ENCODE peak calls at places on chromosomes 1 and 21, in seven cellular contexts. N is HepG2, H is H1, I is K562, C is HCT116, A is SK-N-SH, Z is GM12878. K is an unnamed sample.

GRCh38 chr1:113780363-113781146 is 21.3 kb upstream of the PHTF1 start:
- DNase-seq in I (peak), Z (no peak), H (no peak), A (no peak), C (no peak), N (no peak), K (no peak)

GRCh38 chr1:192115000-192115399 is 43.3 kb upstream of the RGS18 start:
- DNase-seq in C (no peak), N (no peak), Z (no peak), H (no peak), I (no peak), A (no peak), K (no peak)

GRCh38 chr1:162157469-162157868 is 88.0 kb downstream of the NOS1AP start:
- DNase-seq in Z (no peak), H (no peak), C (no peak), I (no peak), A (no peak), N (no peak), K (no peak)

GRCh38 chr21:21163904-21164303 is 165.7 kb downstream of the NCAM2 start:
- DNase-seq in H (peak), Z (no peak), A (peak), I (peak), C (peak), N (peak), K (peak)

GRCh38 chr1:195237161-195237889 is 1370.9 kb downstream of the KCNT2 start:
- DNase-seq in A (no peak), C (no peak), I (no peak), Z (no peak), N (no peak), H (no peak), K (no peak)

GRCh38 chr1:14733053-14733778 is 134.7 kb downstream of the KAZN start:
- DNase-seq in A (no peak), N (peak), I (no peak), H (peak), C (no peak), Z (peak), K (no peak)

GRCh38 chr1:8746554-8746953 is 70.9 kb downstream of the RERE start:
- DNase-seq in H (no peak), Z (no peak), A (no peak), N (no peak), C (no peak), I (no peak), K (no peak)

GRCh38 chr1:153364181-153364580 is 6.5 kb downstream of the S100A9 start:
- DNase-seq in Z (no peak), C (no peak), N (no peak), A (no peak), H (no peak), I (no peak), K (no peak)

GRCh38 chr1:228279722-228280105 is 71.9 kb downstream of the OBSCN start:
- DNase-seq in Z (no peak), I (no peak), A (no peak), N (no peak), C (no peak), H (no peak), K (no peak)

GRCh38 chr1:223364685-223365382 is 858 bp upstream of the SUSD4 start:
- DNase-seq in Z (no peak), I (peak), A (no peak), C (no peak), N (no peak), H (peak), K (no peak)

GRCh38 chr1:78718566-78718965 is 68.9 kb downstream of the IFI44 start:
- DNase-seq in A (no peak), Z (no peak), I (no peak), N (no peak), H (no peak), C (no peak), K (no peak)

GRCh38 chr1:198529414-198529813 is 11.1 kb downstream of the ATP6V1G3 start:
- DNase-seq in A (peak), C (no peak), I (no peak), H (no peak), Z (no peak), N (no peak), K (no peak)

GRCh38 chr1:11207898-11208611 is 18.9 kb downstream of the ANGPTL7 start:
- DNase-seq in H (no peak), Z (no peak), A (no peak), C (no peak), I (no peak), N (no peak), K (no peak)

GRCh38 chr1:2609271-2610035 is 22.9 kb downstream of the PRXL2B start:
- DNase-seq in N (no peak), C (no peak), I (no peak), H (peak), A (peak), Z (no peak), K (no peak)

GRCh38 chr1:222081859-222082258 is 340.0 kb upstream of the DUSP10 start:
- DNase-seq in C (no peak), I (no peak), H (no peak), N (no peak), A (no peak), Z (no peak), K (no peak)

GRCh38 chr1:116795482-116795829 is 41.2 kb downstream of the CD2 start:
- DNase-seq in H (no peak), A (no peak), N (no peak), C (no peak), I (no peak), Z (no peak), K (no peak)

GRCh38 chr21:32578107-32578691 is 7.1 kb downstream of the TCP10L start:
- DNase-seq in I (peak), N (no peak), Z (no peak), C (peak), H (peak), A (peak), K (no peak)

GRCh38 chr1:233732206-233732605 is 118.3 kb downstream of the KCNK1 start:
- DNase-seq in A (no peak), I (no peak), H (no peak), Z (no peak), N (no peak), C (no peak), K (no peak)

GRCh38 chr21:39137248-39138186 is 45.7 kb downstream of the PSMG1 start:
- DNase-seq in N (peak), C (no peak), Z (no peak), I (peak), A (peak), H (peak), K (no peak)

GRCh38 chr1:213676741-213677140 is 311.0 kb upstream of the PROX1 start:
- DNase-seq in Z (no peak), N (no peak), I (no peak), C (no peak), H (no peak), A (no peak), K (no peak)

GRCh38 chr21:45019076-45019886 is 55.1 kb upstream of the ADARB1 start:
- DNase-seq in N (no peak), I (no peak), H (no peak), C (no peak), A (peak), Z (no peak), K (no peak)

GRCh38 chr1:222105393-222105737 is 363.5 kb upstream of the DUSP10 start:
- DNase-seq in H (no peak), Z (no peak), I (no peak), A (no peak), N (peak), C (peak), K (no peak)

GRCh38 chr1:109502368-109502851 is 7.1 kb downstream of the AMIGO1 start:
- DNase-seq in I (peak), C (no peak), A (no peak), Z (no peak), H (no peak), N (no peak), K (no peak)

GRCh38 chr1:228000836-228001563 is 5.8 kb upstream of the WNT3A start:
- DNase-seq in N (no peak), H (no peak), I (no peak), Z (no peak), C (no peak), A (no peak), K (no peak)

GRCh38 chr1:111596499-111596898 is 23.1 kb upstream of the RAP1A start:
- DNase-seq in Z (no peak), A (no peak), C (no peak), H (no peak), I (no peak), N (no peak), K (no peak)

GRCh38 chr1:108595510-108595909 is 35.6 kb downstream of the EEIG2 start:
- DNase-seq in H (no peak), N (no peak), Z (no peak), A (no peak), C (no peak), I (no peak), K (no peak)

GRCh38 chr1:26344147-26344920 is 9.6 kb downstream of the CRYBG2 start:
- DNase-seq in A (no peak), Z (no peak), I (no peak), N (no peak), H (no peak), C (no peak), K (no peak)

GRCh38 chr1:234067584-234067983 is 163.1 kb downstream of the SLC35F3 start:
- DNase-seq in Z (no peak), I (no peak), N (no peak), A (no peak), C (no peak), H (no peak), K (no peak)

GRCh38 chr1:182101415-182102041 is 40.0 kb upstream of the ZNF648 start:
- DNase-seq in N (peak), C (peak), Z (no peak), I (no peak), H (peak), A (no peak), K (no peak)

GRCh38 chr1:221327954-221328353 is 413.9 kb downstream of the DUSP10 start:
- DNase-seq in Z (no peak), N (no peak), H (no peak), I (no peak), A (peak), C (no peak), K (no peak)

GRCh38 chr1:67281246-67281645 is 26.4 kb upstream of the IL12RB2 start:
- DNase-seq in N (no peak), A (no peak), Z (no peak), C (no peak), H (no peak), I (no peak), K (no peak)

GRCh38 chr1:1433804-1434130 is 1.7 kb upstream of the VWA1 start:
- DNase-seq in C (peak), Z (no peak), N (no peak), I (peak), A (peak), H (no peak), K (no peak)

GRCh38 chr1:42279055-42279454 is 56.0 kb downstream of the FOXJ3 start:
- DNase-seq in Z (no peak), I (no peak), C (no peak), N (no peak), A (no peak), H (no peak), K (no peak)

DNA sequence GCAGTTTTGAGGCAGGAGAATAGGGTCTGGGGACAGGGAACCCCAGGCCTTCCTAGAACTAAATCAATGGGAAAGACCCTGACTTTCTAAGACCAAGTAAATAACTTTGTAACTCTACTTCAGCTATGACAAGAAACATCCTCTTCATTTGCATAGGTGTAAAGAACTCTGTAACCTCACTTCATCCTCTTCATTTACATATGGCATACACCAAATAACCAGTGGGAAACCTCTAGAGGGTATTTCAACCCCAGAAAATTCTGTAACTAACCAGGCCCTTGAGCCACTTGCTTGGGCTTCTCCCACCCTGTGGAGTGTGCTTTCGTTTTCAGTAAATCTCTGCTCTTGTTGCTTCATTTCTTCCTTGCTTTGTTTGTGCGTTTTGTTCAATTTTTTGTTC is 495.6 kb downstream of the SIPA1L2 start:
- DNase-seq in C (no peak), A (no peak), H (no peak), Z (no peak), I (no peak), N (no peak), K (no peak)
- TF ChIP-seq SIN3A in C (no peak), A (no peak), H (no peak), Z (no peak), I (no peak), N (no peak), K (no peak)

DNA sequence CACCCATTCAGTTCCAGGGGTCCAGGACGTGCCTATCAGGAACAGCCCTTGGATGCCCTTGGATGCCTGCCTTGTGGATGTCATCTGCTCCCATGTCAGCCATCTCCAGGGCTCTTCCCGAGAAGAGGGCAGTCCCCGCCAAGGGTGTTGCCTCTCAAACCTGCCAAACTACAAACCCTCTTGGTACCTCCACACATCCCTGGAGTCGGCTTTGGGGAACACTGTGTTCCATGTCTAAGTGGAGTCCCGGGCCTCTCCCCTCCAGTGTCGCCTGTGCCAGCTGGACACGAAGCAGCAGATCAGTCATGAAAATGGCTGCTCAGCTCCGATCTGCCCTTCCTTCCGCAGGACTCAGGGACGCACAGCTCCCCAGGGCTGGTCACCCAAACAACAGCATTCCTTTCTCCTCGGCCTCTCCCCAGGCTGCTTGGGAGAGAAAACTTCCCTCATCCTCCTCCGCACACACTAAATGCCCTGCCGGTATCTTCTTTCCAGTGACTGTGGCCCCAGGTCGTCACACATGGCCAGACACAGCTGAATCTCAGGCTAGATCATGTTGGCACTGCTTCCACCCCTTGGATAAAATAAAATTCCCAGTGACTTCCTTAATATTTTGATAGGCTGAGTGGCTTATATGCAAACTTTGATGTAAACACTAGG is 53.4 kb downstream of the GALNT2 start:
- DNase-seq in A (no peak), N (no peak), Z (no peak), I (no peak), H (no peak), C (no peak), K (no peak)
- TF ChIP-seq SIN3A in A (no peak), N (no peak), Z (no peak), I (no peak), H (no peak), C (no peak), K (no peak)

DNA sequence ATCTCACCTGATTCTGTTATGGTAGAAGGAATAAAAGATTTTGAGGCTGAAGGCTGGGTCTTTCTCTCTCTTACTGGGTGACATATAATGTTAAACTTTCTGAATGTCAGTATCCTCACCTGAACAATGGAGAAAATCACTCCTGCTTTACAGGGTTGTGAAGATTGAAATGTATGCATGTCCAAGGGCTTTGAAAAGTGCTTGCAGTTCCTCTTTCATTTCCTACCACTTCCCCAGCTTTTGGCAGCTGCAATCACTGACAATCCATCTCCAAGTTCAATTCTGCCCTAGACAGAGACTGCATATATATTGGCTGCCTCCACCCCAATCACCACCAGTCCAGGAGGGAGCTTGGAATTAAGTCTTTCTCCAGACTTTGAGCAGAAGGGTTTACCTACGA is 39.8 kb downstream of the FAM78B start:
- DNase-seq in N (no peak), C (no peak), Z (no peak), H (no peak), I (no peak), A (no peak), K (no peak)
- TF ChIP-seq SIN3A in N (no peak), C (no peak), Z (no peak), H (no peak), I (no peak), A (no peak), K (no peak)

DNA sequence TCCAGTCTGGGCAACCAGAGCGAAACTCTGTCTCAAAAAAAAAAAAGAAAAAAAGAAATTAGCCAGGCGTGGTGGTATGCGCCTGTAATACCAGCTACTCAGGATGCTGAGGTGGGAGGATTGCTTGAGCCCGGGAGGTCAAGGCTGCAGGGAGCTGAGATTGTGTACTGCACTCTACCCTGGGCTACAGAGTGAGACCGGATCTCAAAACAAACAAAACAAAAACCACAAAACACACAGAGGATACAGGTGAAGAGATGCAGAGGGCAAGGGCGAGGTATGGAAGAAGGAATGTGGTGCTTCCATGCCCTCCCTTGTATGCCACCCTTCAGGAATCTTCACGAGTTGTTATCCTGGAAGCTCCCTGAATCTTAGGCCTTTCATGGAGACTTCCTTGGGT is 68.5 kb downstream of the NDUFS5 start:
- DNase-seq in H (no peak), A (no peak), C (no peak), I (no peak), N (no peak), Z (no peak), K (no peak)
- TF ChIP-seq SIN3A in H (no peak), A (no peak), C (no peak), I (no peak), N (no peak), Z (no peak), K (no peak)

DNA sequence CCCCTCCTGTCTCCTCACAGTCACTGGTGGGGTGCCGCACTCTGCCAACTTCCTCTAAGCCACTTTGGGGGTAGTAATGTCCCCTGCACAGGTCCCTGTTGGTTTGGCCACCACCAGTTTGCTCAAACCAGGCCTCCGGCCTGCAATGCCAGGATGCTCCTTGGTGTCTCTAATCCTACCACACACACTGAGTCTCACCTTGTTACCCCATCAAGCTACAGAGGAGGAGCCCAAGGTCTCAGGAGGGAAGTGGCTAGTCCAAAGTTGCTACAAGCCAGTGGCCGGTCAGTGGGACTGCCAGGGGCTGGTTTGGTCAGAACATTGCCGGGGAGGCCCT is 21.5 kb upstream of the LRP8 start:
- DNase-seq in H (peak), Z (no peak), N (no peak), I (no peak), C (no peak), A (no peak), K (no peak)
- TF ChIP-seq SIN3A in H (no peak), Z (no peak), N (no peak), I (no peak), C (no peak), A (no peak), K (no peak)

DNA sequence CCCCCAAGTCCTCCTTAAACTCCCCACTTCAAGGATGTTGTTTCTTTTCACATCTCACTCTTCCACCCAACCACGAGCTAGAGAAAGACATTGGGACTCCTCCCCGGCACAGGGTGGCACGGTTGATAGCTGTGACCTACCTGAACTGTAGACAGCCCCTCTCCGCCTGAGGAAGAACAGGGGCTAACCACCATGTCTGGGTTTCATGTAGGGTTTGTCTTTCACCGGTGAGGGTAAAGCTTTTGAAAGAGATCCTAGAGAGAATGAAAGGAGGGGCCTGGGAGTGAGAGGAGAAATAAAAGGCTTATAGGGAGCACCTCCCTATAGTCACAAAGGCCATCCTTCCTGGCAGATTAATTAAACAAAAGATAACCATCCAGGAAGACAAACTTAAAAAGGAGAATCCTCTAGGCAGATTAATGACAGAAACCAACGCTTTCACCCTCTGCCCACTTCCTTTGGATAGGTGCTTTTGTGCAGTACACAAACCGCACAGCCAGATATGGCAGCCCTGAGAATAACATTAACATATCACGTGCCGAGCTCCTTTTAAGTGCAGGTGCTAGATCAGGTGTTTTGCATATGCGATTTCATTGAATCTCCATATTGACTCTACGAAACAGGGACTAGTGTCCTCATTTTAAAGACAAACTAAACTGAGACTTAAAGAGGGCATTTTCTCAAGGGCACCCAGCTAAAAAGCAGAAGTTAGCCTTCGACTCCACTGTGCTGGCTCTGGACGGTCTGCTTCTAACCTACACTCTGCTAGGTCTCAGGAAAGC is 178.0 kb upstream of the RUNX1 start:
- DNase-seq in A (no peak), C (no peak), H (no peak), I (no peak), N (no peak), Z (peak), K (no peak)
- TF ChIP-seq SIN3A in A (no peak), C (no peak), H (no peak), I (no peak), N (no peak), Z (no peak), K (no peak)

GRCh38 chr1:39925727-39926342 is 24.1 kb upstream of the MYCL start:
- DNase-seq in A (no peak), N (no peak), C (no peak), H (no peak), Z (no peak), I (no peak), K (no peak)
- TF ChIP-seq SIN3A in A (no peak), N (no peak), C (no peak), H (no peak), Z (no peak), I (no peak), K (no peak)

DNA sequence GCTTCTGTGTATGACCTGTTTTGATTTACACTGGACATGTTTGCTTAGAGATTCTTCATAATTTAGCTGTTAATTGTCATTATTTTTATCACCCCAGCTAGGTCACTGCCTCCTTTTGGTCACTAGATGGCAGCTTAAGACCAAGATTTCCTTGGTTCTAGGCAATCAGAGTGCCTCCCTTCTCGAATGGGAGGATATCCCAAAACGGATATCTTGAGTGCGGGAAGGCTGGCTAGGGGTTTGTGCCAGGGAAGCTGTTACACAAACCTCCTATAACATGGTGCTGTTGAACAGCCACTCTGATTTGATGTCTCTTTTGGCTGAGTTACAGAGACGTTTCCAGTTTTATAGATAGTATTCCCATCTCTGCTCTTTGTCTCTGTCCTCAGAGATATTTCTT is 283.5 kb downstream of the S1PR1 start:
- DNase-seq in I (peak), H (peak), C (peak), A (peak), N (peak), Z (peak), K (peak)
- TF ChIP-seq SIN3A in I (no peak), H (no peak), C (no peak), A (no peak), N (no peak), Z (no peak), K (no peak)

GRCh38 chr1:7510389-7510931 is 260.6 kb upstream of the VAMP3 start:
- DNase-seq in C (no peak), Z (no peak), H (no peak), A (no peak), N (no peak), I (no peak), K (no peak)
- TF ChIP-seq SIN3A in C (no peak), Z (no peak), H (no peak), A (no peak), N (no peak), I (no peak), K (no peak)